ENCODE peak calls at places on chromosome 20, in four cellular contexts. One of them, this sample, is unnamed.

GRCh38 chr20:16178671-16179070 is 394.6 kb downstream of the KIF16B start:
- DNase-seq in left lung: no peak
- DNase-seq in DND-41: no peak
- DNase-seq in heart right ventricle: no peak
- DNase-seq in this sample: no peak

GRCh38 chr20:25272223-25273000 is 24.5 kb downstream of the PYGB start:
- DNase-seq in DND-41: no peak
- DNase-seq in left lung: peak; percentile 10
- DNase-seq in heart right ventricle: no peak
- DNase-seq in this sample: no peak

GRCh38 chr20:37256286-37256685 is 5.3 kb downstream of the GHRH start:
- DNase-seq in heart right ventricle: no peak
- DNase-seq in DND-41: no peak
- DNase-seq in left lung: no peak
- DNase-seq in this sample: no peak

GRCh38 chr20:56925696-56926101 is 296.6 kb downstream of the TFAP2C start:
- DNase-seq in heart right ventricle: no peak
- DNase-seq in DND-41: no peak
- DNase-seq in left lung: no peak
- DNase-seq in this sample: no peak

GRCh38 chr20:25278636-25279361 is 30.9 kb downstream of the PYGB start:
- DNase-seq in heart right ventricle: no peak
- DNase-seq in left lung: peak; percentile 26
- DNase-seq in DND-41: no peak
- DNase-seq in this sample: no peak

GRCh38 chr20:45211569-45212474 is 5.0 kb downstream of the SEMG1 start:
- DNase-seq in heart right ventricle: no peak
- DNase-seq in left lung: no peak
- DNase-seq in DND-41: no peak
- DNase-seq in this sample: no peak

GRCh38 chr20:31664696-31665354 is 27.1 kb downstream of the COX4I2 start:
- DNase-seq in heart right ventricle: no peak
- DNase-seq in DND-41: no peak
- DNase-seq in left lung: no peak
- DNase-seq in this sample: no peak

GRCh38 chr20:58755751-58756524 is 63.3 kb downstream of the NPEPL1 start:
- DNase-seq in heart right ventricle: no peak
- DNase-seq in DND-41: no peak
- DNase-seq in left lung: no peak
- DNase-seq in this sample: no peak

GRCh38 chr20:4484431-4485057 is 237.2 kb upstream of the PRND start:
- DNase-seq in heart right ventricle: no peak
- DNase-seq in DND-41: peak; percentile 16
- DNase-seq in left lung: no peak
- DNase-seq in this sample: no peak

GRCh38 chr20:3405139-3405538 is 2.3 kb downstream of the DNAAF9 start:
- DNase-seq in heart right ventricle: no peak
- DNase-seq in DND-41: no peak
- DNase-seq in left lung: no peak
- DNase-seq in this sample: no peak

GRCh38 chr20:62133864-62134263 is 9.3 kb downstream of the PSMA7 start:
- DNase-seq in left lung: no peak
- DNase-seq in heart right ventricle: no peak
- DNase-seq in DND-41: peak; percentile 45
- DNase-seq in this sample: no peak
- H3K4me1 ChIP-seq in left lung: peaks cover 46% of the 10 kb centered on the region
- H3K4me1 ChIP-seq in heart right ventricle: peaks cover 24% of the 10 kb centered on the region
- H3K4me1 ChIP-seq in DND-41: no peaks in the 10 kb centered on the region
- H3K4me1 ChIP-seq in this sample: no peaks in the 10 kb centered on the region

GRCh38 chr20:19952392-19952791 is 64.8 kb upstream of the NAA20 start:
- DNase-seq in heart right ventricle: no peak
- DNase-seq in left lung: no peak
- DNase-seq in DND-41: peak; percentile 9
- DNase-seq in this sample: no peak
- H3K27ac ChIP-seq in heart right ventricle: no peak overlapping the region
- H3K27ac ChIP-seq in left lung: no peak overlapping the region
- H3K27ac ChIP-seq in DND-41: no peak overlapping the region
- H3K27ac ChIP-seq in this sample: no peak overlapping the region

DNA sequence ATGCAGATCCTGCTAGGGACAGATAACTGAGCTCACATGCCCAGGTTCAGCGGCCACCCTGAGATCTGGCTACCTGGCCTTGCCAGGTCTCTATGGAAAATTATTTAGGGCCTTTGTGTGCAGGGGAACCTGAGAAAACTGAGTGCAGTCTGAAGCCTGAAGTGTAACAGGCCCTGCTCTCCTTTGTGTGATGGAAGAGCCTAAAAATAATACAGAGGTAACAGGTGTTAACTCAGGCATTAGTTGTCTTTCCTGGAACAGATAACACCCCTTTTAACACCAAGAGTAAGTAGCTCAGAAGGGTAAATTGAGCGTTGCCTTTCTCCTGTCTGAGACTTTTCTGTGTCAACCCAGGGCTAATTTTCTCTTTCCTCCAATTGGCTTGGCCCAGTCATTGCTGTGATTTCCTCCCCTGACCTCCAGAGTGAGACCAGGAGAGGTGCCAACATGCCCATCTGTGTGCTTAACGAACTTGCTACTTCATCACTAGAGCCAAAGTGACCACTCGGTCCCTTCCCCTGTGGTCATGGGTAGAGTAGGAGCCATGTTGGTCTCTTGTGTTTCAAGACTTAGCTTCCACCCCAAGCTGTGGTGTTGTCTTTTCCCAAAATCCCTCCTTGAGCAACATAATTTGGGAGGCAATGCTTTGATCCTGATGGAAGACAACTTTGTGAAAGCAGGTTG is 304.4 kb upstream of the JAG1 start:
- DNase-seq in DND-41: no peak
- DNase-seq in left lung: no peak
- DNase-seq in heart right ventricle: no peak
- DNase-seq in this sample: no peak
- H3K4me1 ChIP-seq in DND-41: no peaks in the 10 kb centered on the region
- H3K4me1 ChIP-seq in left lung: no peaks in the 10 kb centered on the region
- H3K4me1 ChIP-seq in heart right ventricle: peaks cover 3% of the 10 kb centered on the region
- H3K4me1 ChIP-seq in this sample: peaks cover 3% of the 10 kb centered on the region

GRCh38 chr20:60572991-60573390 is 614.8 kb downstream of the CDH26 start:
- DNase-seq in DND-41: no peak
- DNase-seq in left lung: no peak
- DNase-seq in heart right ventricle: no peak
- DNase-seq in this sample: no peak
- H3K27ac ChIP-seq in DND-41: no peak overlapping the region
- H3K27ac ChIP-seq in left lung: no peak overlapping the region
- H3K27ac ChIP-seq in heart right ventricle: no peak overlapping the region
- H3K27ac ChIP-seq in this sample: no peak overlapping the region

DNA sequence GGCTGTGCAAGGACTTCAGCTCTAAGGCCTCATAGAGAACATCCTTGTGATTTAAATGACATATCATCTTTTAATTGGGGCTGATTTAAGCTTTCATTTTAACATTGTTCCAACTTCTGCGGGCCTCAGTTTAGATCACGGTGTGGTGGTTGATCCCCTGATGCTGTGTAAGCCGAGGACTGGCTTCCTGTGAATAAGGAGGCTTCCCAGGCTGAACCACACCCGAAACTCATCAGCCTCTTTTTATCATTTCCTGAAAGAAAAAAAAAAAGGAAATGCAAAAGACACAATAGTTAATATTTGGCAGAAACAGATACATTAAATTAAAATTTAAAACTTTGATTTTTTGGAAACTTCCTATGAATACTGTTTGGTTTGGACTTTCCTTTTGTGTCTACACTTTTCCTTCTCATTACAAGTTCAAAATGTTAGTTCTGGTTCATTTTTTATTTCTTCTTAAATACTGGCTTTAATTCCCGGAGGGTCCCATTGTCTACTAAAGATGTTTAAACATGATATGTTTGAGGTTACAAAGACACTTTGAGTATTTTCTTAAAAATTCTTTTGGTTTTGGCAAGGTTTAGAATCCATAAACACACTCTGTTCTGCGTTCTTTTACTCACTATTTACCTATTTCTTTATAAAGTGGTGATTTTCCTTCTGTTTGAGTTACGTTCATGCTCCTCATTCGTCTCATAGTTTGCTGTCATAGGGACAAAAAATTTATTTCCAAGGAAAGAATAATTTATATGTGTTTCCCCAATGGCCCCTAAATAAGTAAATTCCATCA is 230.1 kb upstream of the SULF2 start:
- DNase-seq in left lung: no peak
- DNase-seq in DND-41: no peak
- DNase-seq in heart right ventricle: no peak
- DNase-seq in this sample: no peak
- H3K4me1 ChIP-seq in left lung: no peaks in the 10 kb centered on the region
- H3K4me1 ChIP-seq in DND-41: peaks cover 22% of the 10 kb centered on the region
- H3K4me1 ChIP-seq in heart right ventricle: no peaks in the 10 kb centered on the region
- H3K4me1 ChIP-seq in this sample: no peaks in the 10 kb centered on the region

GRCh38 chr20:50188287-50188688 is 2.3 kb upstream of the CEBPB start:
- DNase-seq in left lung: no peak
- DNase-seq in DND-41: no peak
- DNase-seq in heart right ventricle: no peak
- DNase-seq in this sample: no peak
- H3K27ac ChIP-seq in left lung: no peak overlapping the region
- H3K27ac ChIP-seq in DND-41: no peak overlapping the region
- H3K27ac ChIP-seq in heart right ventricle: no peak overlapping the region
- H3K27ac ChIP-seq in this sample: no peak overlapping the region

GRCh38 chr20:33262658-33263065 is 20.4 kb upstream of the BPIFB1 start:
- DNase-seq in left lung: no peak
- DNase-seq in heart right ventricle: no peak
- DNase-seq in DND-41: peak; percentile 11
- DNase-seq in this sample: peak; percentile 52

GRCh38 chr20:33261465-33261864 is 21.5 kb upstream of the BPIFB1 start:
- DNase-seq in left lung: no peak
- DNase-seq in heart right ventricle: no peak
- DNase-seq in DND-41: no peak
- DNase-seq in this sample: no peak

GRCh38 chr20:33257237-33257636 is 21.4 kb downstream of the BPIFA1 start:
- DNase-seq in left lung: no peak
- DNase-seq in heart right ventricle: no peak
- DNase-seq in DND-41: no peak
- DNase-seq in this sample: no peak

GRCh38 chr20:33255005-33255404 is 19.2 kb downstream of the BPIFA1 start:
- DNase-seq in heart right ventricle: no peak
- DNase-seq in DND-41: no peak
- DNase-seq in left lung: no peak
- DNase-seq in this sample: no peak

GRCh38 chr20:33259371-33259770 is 23.6 kb downstream of the BPIFA1 start:
- DNase-seq in DND-41: no peak
- DNase-seq in left lung: no peak
- DNase-seq in heart right ventricle: no peak
- DNase-seq in this sample: no peak
- H3K4me1 ChIP-seq in DND-41: no peaks in the 10 kb centered on the region
- H3K4me1 ChIP-seq in left lung: peaks cover 5% of the 10 kb centered on the region
- H3K4me1 ChIP-seq in heart right ventricle: no peaks in the 10 kb centered on the region
- H3K4me1 ChIP-seq in this sample: no peaks in the 10 kb centered on the region

GRCh38 chr20:62357681-62358080 is 9.4 kb downstream of the LAMA5 start:
- DNase-seq in heart right ventricle: peak; percentile 43
- DNase-seq in left lung: no peak
- DNase-seq in DND-41: no peak
- DNase-seq in this sample: no peak
- H3K27ac ChIP-seq in heart right ventricle: peak overlapping the region; percentile 98
- H3K27ac ChIP-seq in left lung: peak overlapping the region; percentile 84
- H3K27ac ChIP-seq in DND-41: no peak overlapping the region
- H3K27ac ChIP-seq in this sample: no peak overlapping the region

GRCh38 chr20:35311822-35312221 is 19.6 kb upstream of the FAM83C start:
- DNase-seq in DND-41: no peak
- DNase-seq in left lung: no peak
- DNase-seq in heart right ventricle: no peak
- DNase-seq in this sample: no peak

GRCh38 chr20:35312348-35312747 is 20.1 kb upstream of the FAM83C start:
- DNase-seq in heart right ventricle: no peak
- DNase-seq in DND-41: no peak
- DNase-seq in left lung: no peak
- DNase-seq in this sample: no peak

GRCh38 chr20:35307666-35308653 is 15.7 kb upstream of the FAM83C start:
- DNase-seq in heart right ventricle: peak; percentile 78
- DNase-seq in left lung: no peak
- DNase-seq in DND-41: no peak
- DNase-seq in this sample: no peak

GRCh38 chr20:35314460-35315198 is 22.4 kb upstream of the FAM83C start:
- DNase-seq in heart right ventricle: no peak
- DNase-seq in left lung: no peak
- DNase-seq in DND-41: no peak
- DNase-seq in this sample: no peak

GRCh38 chr20:35311409-35311808 is 19.2 kb upstream of the FAM83C start:
- DNase-seq in heart right ventricle: no peak
- DNase-seq in DND-41: no peak
- DNase-seq in left lung: no peak
- DNase-seq in this sample: no peak
- H3K4me1 ChIP-seq in heart right ventricle: peaks cover 3% of the 10 kb centered on the region
- H3K4me1 ChIP-seq in DND-41: no peaks in the 10 kb centered on the region
- H3K4me1 ChIP-seq in left lung: peaks cover 8% of the 10 kb centered on the region
- H3K4me1 ChIP-seq in this sample: peaks cover 3% of the 10 kb centered on the region

DNA sequence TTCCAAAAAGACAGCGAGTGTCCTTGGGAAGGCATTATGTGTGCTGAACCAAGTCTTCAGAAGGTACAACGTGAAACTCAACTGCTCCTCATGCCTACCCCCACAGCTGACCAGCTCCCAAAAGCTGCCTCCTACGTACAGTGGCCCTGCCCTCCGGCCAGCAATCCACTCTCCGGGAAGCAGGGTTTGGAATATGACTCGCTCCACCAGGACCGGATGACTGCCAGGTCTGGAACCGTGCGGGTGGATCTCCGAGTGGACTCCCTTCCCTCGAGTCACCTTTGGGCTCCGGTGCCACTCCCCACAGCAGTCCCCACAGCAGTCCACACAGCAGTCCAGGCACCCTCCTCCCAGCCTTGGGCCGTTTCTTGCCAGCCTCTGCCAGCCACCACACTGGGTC is 4.3 kb downstream of the ZBTB46 start:
- DNase-seq in heart right ventricle: no peak
- DNase-seq in left lung: no peak
- DNase-seq in DND-41: no peak
- DNase-seq in this sample: no peak
- H3K27ac ChIP-seq in heart right ventricle: no peak overlapping the region
- H3K27ac ChIP-seq in left lung: no peak overlapping the region
- H3K27ac ChIP-seq in DND-41: no peak overlapping the region
- H3K27ac ChIP-seq in this sample: no peak overlapping the region